ENCODE peak calls at places on chromosomes 5 and 9, in ten cellular contexts. D, C, S, U, G, E, V, J, X and T are unnamed samples.

GRCh38 chr5:756171-756570 is 28.4 kb downstream of the ZDHHC11B start:
- DNase-seq in G (peak), U (no peak), C (no peak), S (no peak), J (peak), V (no peak), X (no peak), D (peak), E (no peak), T (peak)

GRCh38 chr9:37486256-37486615 is 488 bp downstream of the POLR1E start:
- DNase-seq in C (no peak), V (no peak), J (no peak), U (no peak), S (no peak), G (no peak), X (no peak), E (no peak), D (no peak), T (no peak)

GRCh38 chr5:172902497-172903472 is 56.4 kb upstream of the RPL26L1 start:
- DNase-seq in G (peak), V (peak), S (no peak), J (peak), E (peak), X (no peak), U (peak), D (no peak), C (peak), T (peak)

GRCh38 chr5:139638090-139638735 is 9.9 kb upstream of the CXXC5 start:
- DNase-seq in G (peak), C (peak), D (peak), V (peak), S (peak), X (no peak), J (peak), E (peak), U (no peak), T (peak)

GRCh38 chr5:95446560-95447221 is 55.5 kb downstream of the FAM81B start:
- DNase-seq in J (no peak), X (no peak), G (no peak), C (no peak), D (no peak), V (no peak), S (no peak), E (no peak), U (no peak), T (no peak)

GRCh38 chr5:757931-758697 is 26.4 kb downstream of the ZDHHC11B start:
- DNase-seq in C (no peak), X (no peak), U (no peak), G (peak), S (peak), D (peak), J (peak), E (peak), V (no peak), T (peak)

GRCh38 chr9:114339130-114339908 is 9.7 kb downstream of the ORM2 start:
- DNase-seq in C (peak), S (peak), U (no peak), D (no peak), V (no peak), X (peak), J (peak), E (peak), G (peak), T (peak)

GRCh38 chr5:55187370-55187769 is 14.4 kb upstream of the CDC20B start:
- DNase-seq in C (peak), V (no peak), S (no peak), J (no peak), D (no peak), G (no peak), X (no peak), U (peak), E (no peak), T (no peak)

GRCh38 chr9:90894956-90895687 is 93.5 kb downstream of the SYK start:
- DNase-seq in G (no peak), D (no peak), U (no peak), V (no peak), S (peak), J (no peak), C (peak), X (no peak), E (no peak), T (no peak)

GRCh38 chr5:109803854-109804253 is 114.1 kb downstream of the MAN2A1 start:
- DNase-seq in S (no peak), J (no peak), C (no peak), G (no peak), X (no peak), D (no peak), E (no peak), U (no peak), V (no peak), T (no peak)

GRCh38 chr9:113616716-113617496 is 153.4 kb downstream of the RGS3 start:
- DNase-seq in G (no peak), J (no peak), C (no peak), X (no peak), U (no peak), E (no peak), D (peak), V (no peak), S (no peak), T (peak)

GRCh38 chr5:55869847-55870246 is 18.7 kb downstream of the IL31RA start:
- DNase-seq in C (peak), J (no peak), V (no peak), U (no peak), G (no peak), D (no peak), S (no peak), E (no peak), X (no peak), T (no peak)

GRCh38 chr5:14673443-14673842 is 8.9 kb downstream of the OTULIN start:
- DNase-seq in U (no peak), X (no peak), J (no peak), S (no peak), G (no peak), D (no peak), V (no peak), C (no peak), E (no peak), T (no peak)

GRCh38 chr5:3600106-3600997 is 4.7 kb downstream of the IRX1 start:
- DNase-seq in E (no peak), G (peak), D (no peak), C (no peak), J (no peak), U (no peak), S (no peak), X (no peak), V (no peak), T (no peak)

GRCh38 chr5:148952097-148952828 is 110.6 kb downstream of the SH3TC2 start:
- DNase-seq in V (no peak), D (no peak), S (no peak), J (no peak), E (no peak), C (no peak), G (no peak), U (no peak), X (no peak), T (peak)

GRCh38 chr5:178394074-178394473 is 161.5 kb upstream of the PHYKPL start:
- DNase-seq in U (no peak), G (no peak), S (no peak), E (no peak), X (no peak), J (peak), V (no peak), C (no peak), D (peak), T (peak)

GRCh38 chr5:120806132-120806531 is 342.0 kb downstream of the PRR16 start:
- DNase-seq in D (no peak), X (no peak), V (no peak), S (no peak), G (no peak), J (no peak), C (no peak), U (no peak), E (no peak), T (no peak)

DNA sequence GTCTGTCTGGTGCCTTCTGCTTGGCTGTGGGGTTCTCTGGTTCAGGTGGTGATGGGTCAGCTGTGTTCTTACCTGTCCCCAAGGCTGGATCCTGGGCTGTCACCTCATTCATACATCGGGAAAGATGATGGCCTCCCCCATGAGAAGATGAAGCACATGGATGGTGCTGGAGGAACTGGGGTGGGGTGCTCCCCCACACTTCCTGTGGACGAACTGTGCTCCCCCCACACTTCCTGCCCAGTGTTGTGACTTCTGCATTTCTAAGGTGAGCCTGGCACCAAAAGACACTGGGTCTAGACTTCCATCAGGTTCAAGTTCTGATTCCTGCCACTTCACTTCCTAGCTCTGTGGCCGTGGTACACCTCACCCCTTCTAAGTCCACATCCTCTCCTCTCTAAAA is 4.3 kb upstream of the SURF6 start:
- DNase-seq in E (no peak), S (no peak), G (no peak), X (no peak), J (no peak), U (no peak), V (no peak), D (no peak), C (no peak), T (no peak)
- TF ChIP-seq POLR2AphosphoS5 in E (no peak), S (no peak), G (no peak), X (no peak), J (no peak), U (no peak), V (no peak), D (no peak), C (no peak), T (no peak)

DNA sequence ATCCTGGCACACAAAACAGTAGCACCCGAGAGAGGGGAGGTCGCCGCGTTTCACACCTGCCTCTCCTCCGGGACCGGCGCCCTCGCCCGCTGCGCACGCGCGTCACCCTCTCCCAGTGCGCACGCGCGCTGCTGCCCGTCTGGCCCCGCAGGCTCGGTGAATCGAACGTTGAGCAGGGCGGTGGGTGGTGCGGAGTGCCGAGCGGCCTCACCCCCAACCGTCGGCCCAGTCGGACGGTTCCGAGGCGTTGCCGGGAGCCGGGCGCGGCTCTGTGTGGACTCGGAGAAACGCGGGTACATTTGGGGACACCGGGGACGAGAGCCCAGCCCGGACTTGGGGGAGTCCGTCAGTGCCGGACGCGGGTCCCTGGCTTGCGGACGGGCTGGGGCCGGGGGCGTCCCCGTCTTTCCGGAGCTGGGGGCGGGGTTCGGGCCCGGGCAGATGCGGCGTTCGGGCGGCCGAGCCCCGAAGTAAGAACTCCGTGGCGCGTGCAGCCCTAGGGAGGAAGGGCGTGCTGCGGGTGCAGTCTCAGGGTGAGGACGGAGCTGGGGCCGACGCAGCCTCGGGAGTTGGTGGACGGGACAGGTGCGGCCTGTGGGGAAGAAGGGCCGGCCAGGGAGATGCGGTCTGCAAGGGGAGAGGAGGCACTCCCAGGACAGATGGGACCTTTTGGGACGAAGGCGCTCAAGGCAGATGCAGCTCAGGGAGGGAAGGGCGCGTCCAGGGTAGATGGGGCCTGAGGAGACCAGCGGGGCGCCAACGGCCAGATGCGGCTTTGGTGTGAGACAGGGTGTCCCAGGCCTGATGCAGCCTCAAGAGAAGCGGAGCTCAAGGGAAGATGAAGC is at the start of gene POMT1:
- DNase-seq in J (peak), U (peak), G (peak), D (peak), C (peak), X (peak), V (peak), S (no peak), E (peak), T (peak)
- TF ChIP-seq POLR2A in J (no peak), U (peak), G (no peak), D (no peak), C (peak), X (peak), V (no peak), S (peak), E (peak), T (peak)

GRCh38 chr5:151037561-151038291 is 17.3 kb downstream of the GPX3 start:
- DNase-seq in X (no peak), E (no peak), G (no peak), C (peak), U (no peak), D (no peak), S (no peak), J (no peak), V (no peak), T (peak)
- TF ChIP-seq POLR2AphosphoS5 in X (no peak), E (no peak), G (peak), C (no peak), U (no peak), D (no peak), S (peak), J (peak), V (peak), T (peak)

DNA sequence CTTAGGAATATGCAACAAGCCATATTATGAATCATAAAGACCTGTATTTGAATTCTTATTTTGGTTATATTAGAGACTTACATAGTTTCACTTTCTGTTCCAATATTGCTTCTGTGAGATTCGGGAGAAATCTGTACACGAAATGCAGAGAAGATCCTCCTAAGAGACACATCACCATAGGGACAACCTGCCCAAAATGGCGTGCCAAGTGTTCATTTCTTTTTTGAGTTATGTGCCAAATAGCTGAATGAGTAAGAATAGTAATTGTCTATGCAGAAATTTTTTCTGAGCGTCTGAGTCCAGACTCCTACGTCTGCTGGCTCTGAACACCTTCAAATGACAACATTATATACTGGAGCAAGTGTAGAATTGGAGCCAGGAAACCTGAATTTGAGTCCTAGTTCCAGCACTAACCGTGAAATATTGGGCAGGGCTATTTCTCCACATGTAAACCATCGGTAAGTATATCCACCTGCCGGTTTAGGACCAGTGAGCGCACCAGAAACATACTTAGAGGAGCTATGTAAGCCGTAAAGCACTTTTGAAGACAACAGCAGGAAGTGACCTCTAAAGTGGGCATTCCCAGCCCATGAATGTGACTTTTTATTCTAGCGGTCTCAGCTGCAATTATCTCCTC is 163.9 kb upstream of the DMRT1 start:
- DNase-seq in S (no peak), E (no peak), C (peak), U (no peak), D (no peak), X (no peak), G (no peak), V (no peak), J (no peak), T (no peak)
- TF ChIP-seq POLR2A in S (no peak), E (no peak), C (peak), U (no peak), D (no peak), X (no peak), G (no peak), V (no peak), J (no peak), T (peak)

DNA sequence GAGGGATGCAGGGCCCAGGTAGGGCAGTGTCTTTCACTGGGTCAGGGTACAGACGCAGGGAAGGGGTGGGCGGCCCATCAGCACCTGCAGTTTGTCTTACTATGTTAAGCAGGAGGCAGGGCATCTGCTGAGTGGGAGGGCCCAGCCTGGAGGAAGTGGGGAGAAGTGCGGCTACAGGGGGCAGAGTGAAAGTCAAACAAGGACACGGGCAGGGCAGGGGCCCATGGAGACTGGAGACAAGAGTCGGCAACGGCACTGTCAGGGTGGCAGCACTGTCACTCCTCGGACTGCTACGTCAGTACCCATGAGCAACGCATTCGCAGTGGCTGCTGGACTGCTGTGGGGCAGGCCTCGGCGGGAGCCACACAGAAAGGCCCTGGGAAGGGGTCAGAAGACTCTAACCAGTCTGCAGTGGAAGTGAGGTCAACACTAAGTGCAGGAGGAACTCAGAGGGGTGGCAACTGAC is 19.7 kb downstream of the CAMSAP1 start:
- DNase-seq in G (peak), E (no peak), U (no peak), S (no peak), D (no peak), X (peak), J (peak), V (no peak), C (no peak), T (no peak)
- TF ChIP-seq POLR2AphosphoS5 in G (no peak), E (no peak), U (no peak), S (no peak), D (no peak), X (no peak), J (no peak), V (no peak), C (no peak), T (no peak)

GRCh38 chr9:6646028-6646636 is 603 bp upstream of the GLDC start:
- DNase-seq in D (no peak), J (no peak), E (no peak), S (no peak), C (no peak), V (no peak), X (no peak), G (no peak), U (no peak), T (no peak)

GRCh38 chr9:6644346-6645152 is 980 bp downstream of the GLDC start:
- DNase-seq in U (no peak), X (no peak), C (peak), V (no peak), S (no peak), G (no peak), E (no peak), J (no peak), D (no peak), T (no peak)

GRCh38 chr9:6641961-6642360 is 3.6 kb downstream of the GLDC start:
- DNase-seq in V (no peak), E (no peak), C (no peak), D (no peak), U (no peak), J (no peak), X (no peak), S (no peak), G (no peak), T (no peak)

GRCh38 chr9:6641561-6641960 is 4.0 kb downstream of the GLDC start:
- DNase-seq in D (no peak), E (no peak), X (no peak), S (no peak), G (no peak), J (no peak), V (no peak), U (no peak), C (no peak), T (no peak)

DNA sequence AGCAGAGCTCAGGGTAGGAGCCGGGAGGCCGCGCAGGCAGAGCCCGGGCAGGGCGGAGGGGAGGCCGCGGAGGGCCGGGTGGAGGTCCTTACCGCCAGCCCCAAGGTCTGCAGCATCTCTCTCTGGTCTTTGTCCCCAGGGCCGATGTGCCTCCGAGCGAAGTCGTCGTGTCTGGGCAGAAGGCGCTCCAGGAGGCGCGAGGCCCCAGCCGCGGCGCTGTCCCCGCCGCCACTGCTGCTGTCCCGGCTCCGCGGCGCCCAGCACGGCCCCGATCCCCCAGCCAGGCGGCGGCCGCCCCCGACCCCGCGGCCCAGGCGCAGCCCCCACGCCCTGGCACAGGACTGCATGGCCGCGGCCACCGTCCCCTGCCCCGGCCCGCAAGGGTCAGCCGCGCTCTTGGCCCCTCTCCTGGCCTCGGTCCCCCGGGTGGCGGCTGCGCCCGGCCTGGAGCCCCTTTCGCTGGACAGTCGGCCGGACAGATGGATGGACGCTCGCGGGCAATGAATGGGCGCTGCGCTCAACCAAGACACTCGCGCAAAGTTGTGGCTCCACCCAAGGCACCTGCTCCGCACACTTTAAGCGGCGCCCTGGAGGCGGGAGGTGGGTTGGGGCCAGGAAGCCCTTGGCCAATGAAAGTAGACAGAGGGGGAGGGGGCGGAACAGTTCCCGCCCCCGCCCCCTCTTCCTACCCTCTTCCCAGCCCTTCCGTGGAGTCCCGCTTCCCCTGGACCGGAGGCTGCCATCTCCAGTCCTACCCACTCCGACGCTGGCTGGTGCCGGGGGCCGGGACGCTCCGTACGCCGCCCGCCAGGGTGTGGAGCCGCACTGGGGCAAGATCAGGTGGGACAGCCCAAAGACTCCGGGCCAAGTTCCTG is at the start of gene GLDC:
- DNase-seq in J (peak), E (peak), D (peak), X (peak), U (peak), C (peak), S (no peak), G (peak), V (no peak), T (no peak)
- TF ChIP-seq POLR2A in J (no peak), E (no peak), D (no peak), X (peak), U (peak), C (no peak), S (no peak), G (no peak), V (no peak), T (no peak)

DNA sequence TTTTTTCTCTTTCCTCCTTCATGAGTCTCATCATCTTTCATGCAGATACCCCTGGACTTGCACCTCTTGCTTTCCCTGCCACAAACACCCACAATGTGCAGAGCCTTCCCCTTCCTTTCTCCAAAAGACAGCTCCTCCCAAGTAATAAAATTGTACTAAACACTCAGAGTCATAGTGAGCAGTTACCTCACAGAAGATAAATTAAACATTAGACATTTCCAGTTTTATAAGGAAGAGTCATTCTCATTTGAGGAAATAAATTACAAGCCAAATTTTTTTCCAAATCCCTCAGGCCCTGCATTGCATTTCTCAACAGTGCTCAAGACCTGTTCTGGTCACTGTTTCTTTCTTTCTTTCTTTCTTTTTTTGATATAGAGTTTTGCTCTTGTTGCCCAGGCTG is 131.5 kb downstream of the ATPSCKMT start:
- DNase-seq in J (no peak), E (no peak), U (no peak), S (no peak), G (no peak), C (no peak), D (no peak), V (no peak), X (no peak), T (no peak)
- TF ChIP-seq POLR2AphosphoS5 in J (no peak), E (no peak), U (no peak), S (no peak), G (no peak), C (no peak), D (no peak), V (no peak), X (no peak), T (no peak)